ENCODE peak calls at places on chromosome 21, in six cellular contexts. W, M, F, N, Z and T are unnamed samples.

GRCh38 chr21:31781737-31782136 is 49.8 kb upstream of the SCAF4 start:
- DNase-seq in Z (peak; percentile 64), F (peak; percentile 5), N (peak; percentile 33), M (no peak), W (peak; percentile 70), T (no peak)

GRCh38 chr21:25980710-25981109 is 189.9 kb downstream of the APP start:
- DNase-seq in Z (no peak), M (no peak), W (no peak), F (no peak), N (no peak), T (no peak)

GRCh38 chr21:39452207-39452964 is 616 bp downstream of the SH3BGR start:
- DNase-seq in M (no peak), W (no peak), N (no peak), F (no peak), Z (peak; percentile 44), T (no peak)

GRCh38 chr21:39637197-39637970 is 24.6 kb downstream of the B3GALT5 start:
- DNase-seq in F (peak; percentile 33), M (no peak), Z (no peak), W (no peak), N (no peak), T (no peak)

GRCh38 chr21:46457801-46458314 is 833 bp upstream of the DIP2A start:
- DNase-seq in M (peak; percentile 62), W (peak; percentile 64), Z (no peak), F (peak; percentile 19), N (peak; percentile 41), T (peak; percentile 61)

GRCh38 chr21:38622827-38623209 is 124.5 kb upstream of the ERG start:
- DNase-seq in W (no peak), M (no peak), Z (no peak), F (no peak), N (no peak), T (no peak)

GRCh38 chr21:46008893-46009635 is 27.5 kb downstream of the COL6A1 start:
- DNase-seq in F (no peak), N (no peak), Z (peak; percentile 76), M (no peak), W (no peak), T (no peak)

GRCh38 chr21:33478858-33479678 is 706 bp downstream of the TMEM50B start:
- DNase-seq in F (peak; percentile 27), W (peak; percentile 31), M (no peak), N (no peak), Z (peak; percentile 87), T (peak; percentile 55)

GRCh38 chr21:42959754-42960153 is 14.6 kb upstream of the PKNOX1 start:
- DNase-seq in Z (no peak), M (no peak), W (no peak), N (no peak), F (no peak), T (no peak)

GRCh38 chr21:46226146-46226545 is 2.4 kb downstream of the LSS start:
- DNase-seq in N (no peak), M (no peak), Z (peak; percentile 56), F (no peak), W (peak; percentile 28), T (no peak)

GRCh38 chr21:18529253-18529652 is 125.7 kb upstream of the TMPRSS15 start:
- DNase-seq in Z (no peak), M (no peak), F (no peak), W (no peak), N (no peak), T (peak; percentile 1)

GRCh38 chr21:43359081-43359822 is 67.7 kb downstream of the SIK1 start:
- DNase-seq in F (no peak), Z (no peak), M (no peak), W (no peak), N (no peak), T (no peak)

GRCh38 chr21:46024983-46025860 is 43.7 kb downstream of the COL6A1 start:
- DNase-seq in N (no peak), M (no peak), F (no peak), Z (peak; percentile 83), W (no peak), T (peak; percentile 86)

DNA sequence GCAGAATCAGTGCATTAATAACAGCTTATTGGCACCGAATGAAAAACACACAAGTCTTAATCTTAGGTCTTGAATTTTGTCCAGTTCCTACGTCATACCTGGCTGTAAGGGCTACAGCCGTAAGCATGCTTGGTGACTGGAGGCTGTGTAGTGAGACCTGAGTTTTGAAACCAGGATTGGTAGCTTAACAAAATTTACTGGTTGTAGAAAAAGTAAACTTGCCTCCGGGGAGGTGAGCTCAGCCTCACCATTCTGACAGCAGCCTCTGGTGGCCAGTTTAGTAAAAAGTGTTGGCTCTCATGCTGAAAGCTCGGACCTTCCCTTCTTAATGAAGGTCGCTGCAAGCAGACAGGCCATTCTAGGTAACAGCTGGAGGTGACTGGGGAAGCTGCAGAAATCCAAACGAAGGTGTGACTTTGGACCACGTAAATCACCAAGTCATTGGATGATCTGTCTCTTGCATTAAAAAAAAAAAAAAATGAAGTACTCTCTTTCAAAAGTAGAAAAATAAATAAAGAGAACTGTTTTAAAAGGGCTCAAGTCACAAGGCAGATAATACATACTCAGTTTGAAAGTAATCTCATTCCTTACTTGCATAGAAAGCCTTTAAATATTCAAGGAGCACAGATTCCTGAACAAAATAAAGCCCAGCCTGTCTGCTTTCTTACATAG is 48.8 kb downstream of the HLCS start:
- DNase-seq in M (no peak), F (peak; percentile 64), W (peak; percentile 28), N (no peak), Z (peak; percentile 87), T (peak; percentile 66)
- TF ChIP-seq CTCF in M (peak; percentile 13), F (no peak), W (no peak), N (peak; percentile 72), Z (peak; percentile 82), T (peak; percentile 75)

GRCh38 chr21:34520769-34521508 is 8.9 kb upstream of the KCNE1 start:
- DNase-seq in Z (no peak), N (peak; percentile 40), W (no peak), F (no peak), M (no peak), T (no peak)
- H3K27ac ChIP-seq in Z (peak overlapping the region; percentile 10), N (peak overlapping the region; percentile 34), W (no peak overlapping the region), F (no peak overlapping the region), M (no peak overlapping the region), T (no peak overlapping the region)

GRCh38 chr21:16427587-16428087 is 697.9 kb downstream of the USP25 start:
- DNase-seq in Z (no peak), M (no peak), W (no peak), F (no peak), N (no peak), T (no peak)

GRCh38 chr21:16423921-16424320 is 694.1 kb downstream of the USP25 start:
- DNase-seq in W (no peak), Z (no peak), F (no peak), N (no peak), M (no peak), T (no peak)

GRCh38 chr21:16424331-16424749 is 694.6 kb downstream of the USP25 start:
- DNase-seq in M (no peak), Z (no peak), N (no peak), W (no peak), F (no peak), T (peak; percentile 75)

GRCh38 chr21:16425297-16425696 is 695.5 kb downstream of the USP25 start:
- DNase-seq in W (no peak), Z (no peak), M (no peak), N (no peak), F (no peak), T (no peak)

DNA sequence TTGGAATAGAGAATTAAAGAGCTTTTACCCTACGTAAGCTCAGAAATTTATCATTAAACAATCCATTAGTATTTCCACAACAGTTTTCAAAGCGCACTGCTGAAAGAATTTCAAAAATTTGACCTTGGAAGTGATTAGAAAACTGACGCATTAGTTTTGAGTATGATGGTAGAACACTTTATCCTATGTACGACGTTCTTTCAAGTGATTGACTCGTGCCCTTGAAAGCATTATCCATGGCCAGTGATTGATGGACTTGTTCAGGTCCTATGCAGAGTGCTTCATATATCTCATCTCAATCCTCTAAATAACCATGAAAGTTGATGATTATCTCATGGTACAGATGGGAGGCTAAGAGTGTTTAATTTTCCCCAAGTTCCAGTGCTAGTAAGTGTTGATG is 697.2 kb downstream of the USP25 start:
- DNase-seq in M (no peak), W (no peak), F (no peak), Z (no peak), N (no peak), T (no peak)
- H3K4me1 ChIP-seq in M (peaks cover 32% of the 10 kb centered on the region), W (peaks cover 12% of the 10 kb centered on the region), F (peaks cover 8% of the 10 kb centered on the region), Z (peaks cover 16% of the 10 kb centered on the region), N (peaks cover 37% of the 10 kb centered on the region), T (no peaks in the 10 kb centered on the region)

GRCh38 chr21:41819856-41820281 is 53.0 kb upstream of the RIPK4 start:
- DNase-seq in M (no peak), Z (peak; percentile 27), N (no peak), F (no peak), W (no peak), T (no peak)

GRCh38 chr21:41821756-41822431 is 55.0 kb upstream of the RIPK4 start:
- DNase-seq in W (no peak), Z (peak; percentile 81), F (no peak), N (no peak), M (no peak), T (no peak)

GRCh38 chr21:41821081-41821755 is 54.4 kb upstream of the RIPK4 start:
- DNase-seq in Z (peak; percentile 85), F (no peak), W (no peak), M (no peak), N (no peak), T (no peak)

GRCh38 chr21:41819236-41819855 is 52.5 kb upstream of the RIPK4 start:
- DNase-seq in M (no peak), F (no peak), Z (peak; percentile 38), N (no peak), W (no peak), T (no peak)

GRCh38 chr21:41820384-41821080 is 53.7 kb upstream of the RIPK4 start:
- DNase-seq in F (no peak), N (no peak), M (no peak), W (no peak), Z (peak; percentile 34), T (no peak)
- TF ChIP-seq CTCF in F (no peak), N (no peak), M (no peak), W (no peak), Z (no peak), T (no peak)

GRCh38 chr21:30552782-30553181 is 8.3 kb downstream of the KRTAP19-7 start:
- DNase-seq in N (no peak), Z (no peak), W (no peak), M (no peak), F (no peak), T (no peak)
- H3K27ac ChIP-seq in N (no peak overlapping the region), Z (no peak overlapping the region), W (no peak overlapping the region), M (no peak overlapping the region), F (no peak overlapping the region), T (no peak overlapping the region)

GRCh38 chr21:44865561-44866280 is 7.8 kb downstream of the PTTG1IP start:
- DNase-seq in F (no peak), N (no peak), M (no peak), Z (peak; percentile 86), W (no peak), T (no peak)

GRCh38 chr21:44858791-44859190 is 14.7 kb downstream of the PTTG1IP start:
- DNase-seq in F (no peak), N (no peak), Z (peak; percentile 47), W (no peak), M (no peak), T (no peak)

GRCh38 chr21:44867464-44867863 is 6.0 kb downstream of the PTTG1IP start:
- DNase-seq in Z (peak; percentile 17), F (no peak), W (no peak), M (no peak), N (no peak), T (no peak)

GRCh38 chr21:44866780-44867179 is 6.7 kb downstream of the PTTG1IP start:
- DNase-seq in M (no peak), Z (peak; percentile 84), W (no peak), F (no peak), N (no peak), T (peak; percentile 83)

GRCh38 chr21:44862869-44863685 is 10.4 kb downstream of the PTTG1IP start:
- DNase-seq in F (no peak), M (no peak), Z (peak; percentile 32), W (no peak), N (no peak), T (no peak)
- H3K4me1 ChIP-seq in F (no peaks in the 10 kb centered on the region), M (peaks cover 54% of the 10 kb centered on the region), Z (peaks cover 27% of the 10 kb centered on the region), W (peaks cover 3% of the 10 kb centered on the region), N (peaks cover 76% of the 10 kb centered on the region), T (no peaks in the 10 kb centered on the region)